ENCODE peak calls at places on chromosomes 4 and X, in four cellular contexts. V is stimulated activated CD8-positive, alpha-beta memory T cell treated with anti-CD3 and anti-CD28 coated beads, Interleukin-7, amount 100 ng/mL, for 1 hour; C is GM20000; S is hypothalamus. P is an unnamed sample.

GRCh38 chrX:139640259-139640658 is 67.7 kb downstream of the MCF2 start:
- DNase-seq in S (no peak), C (no peak), V (no peak), P (no peak)

GRCh38 chrX:86028681-86029080 is 18.7 kb downstream of the CHM start:
- DNase-seq in C (no peak), S (no peak), V (no peak), P (no peak)

GRCh38 chr4:111230265-111230664 is 607.4 kb upstream of the PITX2 start:
- DNase-seq in S (no peak), C (no peak), V (no peak), P (no peak)

GRCh38 chr4:56200275-56200674 is 187.0 kb downstream of the AASDH start:
- DNase-seq in C (no peak), V (no peak), S (no peak), P (no peak)

GRCh38 chrX:46381630-46382029 is 163.6 kb downstream of the ZNF674 start:
- DNase-seq in S (no peak), C (peak; percentile 22), V (no peak), P (peak; percentile 70)

GRCh38 chrX:9805956-9806355 is 19.7 kb downstream of the SHROOM2 start:
- DNase-seq in C (no peak), V (no peak), S (no peak), P (no peak)

GRCh38 chrX:122055450-122055849 is 1008.0 kb downstream of the GLUD2 start:
- DNase-seq in S (no peak), C (no peak), V (no peak), P (no peak)

GRCh38 chr4:3708103-3708510 is 58.1 kb upstream of the ADRA2C start:
- DNase-seq in V (no peak), C (no peak), S (no peak), P (no peak)

GRCh38 chr4:24158031-24158430 is 268.2 kb upstream of the PPARGC1A start:
- DNase-seq in V (no peak), S (no peak), C (no peak), P (no peak)

GRCh38 chr4:57064811-57065711 is 45.1 kb downstream of the IGFBP7 start:
- DNase-seq in S (no peak), V (no peak), C (no peak), P (no peak)

GRCh38 chrX:145817666-145818521 is at the start of gene SLITRK2:
- DNase-seq in C (no peak), S (peak; percentile 49), V (no peak), P (no peak)

GRCh38 chr4:132063829-132064228 is 1085.3 kb upstream of the PCDH10 start:
- DNase-seq in V (no peak), S (no peak), C (no peak), P (no peak)

GRCh38 chr4:38670061-38670894 is 6.3 kb downstream of the KLF3 start:
- DNase-seq in V (no peak), C (no peak), S (no peak), P (peak; percentile 34)

GRCh38 chrX:19956923-19957322 is 33.9 kb downstream of the BCLAF3 start:
- DNase-seq in C (no peak), S (no peak), V (no peak), P (no peak)

GRCh38 chrX:1316527-1316926 is 20.1 kb upstream of the IL3RA start:
- DNase-seq in C (no peak), S (peak; percentile 2), V (no peak), P (no peak)

GRCh38 chr4:140666889-140667614 is 89.1 kb downstream of the TBC1D9 start:
- DNase-seq in V (no peak), C (no peak), S (no peak), P (no peak)

GRCh38 chr4:77599378-77599777 is 6.2 kb upstream of the CXCL13 start:
- DNase-seq in C (no peak), V (no peak), S (no peak), P (peak; percentile 49)

GRCh38 chr4:58590714-58591113 is 1480.5 kb upstream of the IGFBP7 start:
- DNase-seq in S (no peak), C (no peak), V (no peak), P (no peak)

GRCh38 chr4:18075823-18076433 is 54.4 kb upstream of the LCORL start:
- DNase-seq in C (no peak), S (no peak), V (no peak), P (peak; percentile 90)

GRCh38 chr4:91681544-91681943 is 622.2 kb upstream of the GRID2 start:
- DNase-seq in V (no peak), C (no peak), S (no peak), P (no peak)

GRCh38 chr4:123304151-123305021 is 92.2 kb upstream of the SPRY1 start:
- DNase-seq in S (no peak), V (no peak), C (peak; percentile 7), P (no peak)

GRCh38 chr4:47642985-47643745 is 158.1 kb downstream of the ATP10D start:
- DNase-seq in S (no peak), V (no peak), C (no peak), P (no peak)